ENCODE peak calls at places on chromosome 10, in seven cellular contexts. Z is heart right ventricle; A is GM04504; Y is iPS DF 19.7; V is stimulated activated CD4-positive, alpha-beta T cell treated with anti-CD3 and anti-CD28 coated beads, Interleukin-15, amount 100 ng/mL, for 24 hours; M is HL-60; B is GM10248. H is an unnamed sample.

GRCh38 chr10:74502963-74503608 is 323.3 kb upstream of the KAT6B start:
- DNase-seq in Z (no peak), A (peak; percentile 46), Y (no peak), V (no peak), M (no peak), B (no peak), H (no peak)

GRCh38 chr10:29618341-29619171 is 16.2 kb downstream of the SVIL start:
- DNase-seq in Z (no peak), A (no peak), Y (no peak), V (no peak), M (no peak), B (no peak), H (peak; percentile 42)

GRCh38 chr10:124626759-124627380 is 117.3 kb downstream of the FAM53B start:
- DNase-seq in Z (no peak), A (no peak), Y (no peak), V (peak; percentile 78), M (no peak), B (no peak), H (no peak)

GRCh38 chr10:102280397-102281015 is 35.2 kb downstream of the GBF1 start:
- DNase-seq in Z (peak; percentile 71), A (no peak), Y (no peak), V (no peak), M (no peak), B (no peak), H (no peak)

GRCh38 chr10:71832967-71833366 is 18.1 kb downstream of the PSAP start:
- DNase-seq in Z (no peak), A (no peak), Y (no peak), V (no peak), M (no peak), B (peak; percentile 78), H (no peak)

GRCh38 chr10:118139321-118139720 is 92.6 kb upstream of the RAB11FIP2 start:
- DNase-seq in Z (no peak), A (peak; percentile 14), Y (no peak), V (no peak), M (no peak), B (no peak), H (no peak)

GRCh38 chr10:79001082-79001885 is 67.5 kb upstream of the ZMIZ1 start:
- DNase-seq in Z (no peak), A (no peak), Y (no peak), V (no peak), M (peak; percentile 36), B (no peak), H (no peak)

GRCh38 chr10:132524443-132525285 is 12.9 kb upstream of the INPP5A start:
- DNase-seq in Z (peak; percentile 2), A (no peak), Y (no peak), V (no peak), M (no peak), B (no peak), H (no peak)

H was measured in HuH-7.